ENCODE peak calls at places on chromosomes 4 and X, in eight cellular contexts. I is SW480; M is ovary; L is fibroblast of the conjunctiva; Q is activated T-helper 1 cell treated with Interleukin-2 at 50 U/mL for 16 hours; D is activated CD4-positive, alpha-beta memory T cell treated with anti-CD3 and anti-CD28 coated beads for 36 hours; P is fibroblast of lung; G is NK-92 treated with Interleukin-12 subunit alpha and Interleukin-12 subunit beta, amount 100 ng/mL, for 24 hours. R is an unnamed sample.

GRCh38 chrX:22056235-22056634 is 24.1 kb downstream of the PHEX start:
- DNase-seq in D (no peak), Q (no peak), P (no peak), I (no peak), G (no peak), L (no peak), M (no peak), R (no peak)

GRCh38 chr4:76420311-76420710 is 630 bp downstream of the CCDC158 start:
- DNase-seq in I (no peak), P (no peak), M (no peak), G (no peak), Q (no peak), L (no peak), D (no peak), R (no peak)

GRCh38 chr4:87339440-87339839 is 16.8 kb upstream of the HSD17B13 start:
- DNase-seq in M (no peak), G (no peak), L (no peak), I (no peak), D (no peak), Q (no peak), P (no peak), R (no peak)

GRCh38 chrX:147537172-147537571 is 374.5 kb upstream of the FMR1 start:
- DNase-seq in G (no peak), Q (no peak), P (no peak), D (no peak), I (no peak), L (no peak), M (no peak), R (no peak)

GRCh38 chrX:51893931-51894696 is 691 bp downstream of the MAGED1 start:
- DNase-seq in L (no peak), D (peak; percentile 23), Q (no peak), I (peak; percentile 20), M (peak; percentile 65), G (no peak), P (peak; percentile 29), R (no peak)

GRCh38 chr4:7979652-7979968 is 39.9 kb upstream of the AFAP1 start:
- DNase-seq in Q (no peak), G (no peak), I (no peak), M (no peak), L (no peak), P (no peak), D (no peak), R (no peak)

GRCh38 chrX:51851507-51852085 is 41.8 kb upstream of the MAGED1 start:
- DNase-seq in I (peak; percentile 22), G (no peak), L (no peak), Q (no peak), P (peak; percentile 1), D (no peak), M (no peak), R (no peak)

GRCh38 chr4:87392183-87392582 is 1.2 kb upstream of the HSD17B11 start:
- DNase-seq in L (no peak), G (no peak), I (no peak), M (no peak), Q (no peak), D (no peak), P (no peak), R (no peak)

GRCh38 chr4:169412046-169412445 is 141.3 kb upstream of the SH3RF1 start:
- DNase-seq in M (no peak), L (no peak), P (no peak), Q (no peak), I (no peak), G (no peak), D (no peak), R (no peak)

GRCh38 chrX:6678313-6678712 is 143.4 kb upstream of the VCX3A start:
- DNase-seq in P (no peak), D (no peak), L (no peak), Q (no peak), G (no peak), I (no peak), M (no peak), R (no peak)

GRCh38 chr4:103423261-103423660 is 225.1 kb upstream of the CENPE start:
- DNase-seq in P (no peak), L (no peak), D (no peak), M (no peak), Q (no peak), I (no peak), G (no peak), R (no peak)

GRCh38 chr4:5940470-5941203 is 47.8 kb upstream of the CRMP1 start:
- DNase-seq in I (peak; percentile 81), Q (no peak), D (no peak), P (peak; percentile 8), L (no peak), G (no peak), M (no peak), R (no peak)

GRCh38 chr4:142845293-142846070 is 619 bp downstream of the INPP4B start:
- DNase-seq in D (peak; percentile 19), I (no peak), G (no peak), P (peak; percentile 29), Q (no peak), L (no peak), M (peak; percentile 26), R (no peak)

GRCh38 chr4:114287079-114287696 is 307.7 kb upstream of the ARSJ start:
- DNase-seq in L (no peak), D (no peak), I (no peak), M (no peak), G (no peak), P (no peak), Q (no peak), R (no peak)

GRCh38 chr4:19776021-19776459 is 475.7 kb upstream of the SLIT2 start:
- DNase-seq in G (no peak), D (no peak), Q (no peak), P (peak; percentile 99), L (peak; percentile 52), I (no peak), M (no peak), R (no peak)

GRCh38 chr4:150673793-150674192 is 91.8 kb downstream of the MAB21L2 start:
- DNase-seq in G (no peak), Q (no peak), I (no peak), D (no peak), P (no peak), L (no peak), M (no peak), R (no peak)

GRCh38 chrX:152139589-152139988 is 1.2 kb upstream of the MAGEA10 start:
- DNase-seq in G (no peak), I (no peak), Q (no peak), P (no peak), D (no peak), L (no peak), M (no peak), R (no peak)

GRCh38 chr4:17142232-17142711 is 243.8 kb upstream of the LDB2 start:
- DNase-seq in G (no peak), I (peak; percentile 64), M (no peak), Q (no peak), P (peak; percentile 99), D (no peak), L (peak; percentile 86), R (no peak)

GRCh38 chr4:142497606-142498005 is 348.5 kb downstream of the INPP4B start:
- DNase-seq in I (no peak), L (no peak), G (no peak), Q (no peak), D (no peak), M (no peak), P (no peak), R (no peak)

GRCh38 chr4:150578745-150579470 is 3.0 kb upstream of the MAB21L2 start:
- DNase-seq in D (no peak), M (no peak), L (no peak), G (no peak), P (peak; percentile 66), Q (no peak), I (no peak), R (no peak)

R was measured in GM12864.